ENCODE peak calls at places on chromosomes 12 and 14, in nine cellular contexts. R is HCT116, P is right lobe of liver, S is transverse colon, M is heart left ventricle, L is ovary, W is IMR-90, K is suprapubic skin, O is stomach. J is an unnamed sample.
A peak's percentile ranks its signal among the peaks of the same experiment; 100 is the strongest.

GRCh38 chr14:73674986-73675385 is 30.2 kb downstream of the DNAL1 start:
- DNase-seq in R (no peak), P (no peak), S (no peak), M (no peak), L (no peak), W (no peak), K (no peak), O (no peak), J (no peak)

GRCh38 chr12:45388545-45388944 is 172.7 kb downstream of the ANO6 start:
- DNase-seq in R (peak; percentile 6), P (no peak), S (peak; percentile 15), M (peak; percentile 28), L (no peak), W (peak; percentile 58), K (no peak), O (no peak), J (peak; percentile 51)

GRCh38 chr14:62289471-62289870 is 527.3 kb downstream of the SNAPC1 start:
- DNase-seq in R (no peak), P (no peak), S (no peak), M (no peak), L (no peak), W (peak; percentile 66), K (no peak), O (no peak), J (no peak)

GRCh38 chr12:84955298-84955697 is 42.7 kb upstream of the SLC6A15 start:
- DNase-seq in R (no peak), P (no peak), S (no peak), M (no peak), L (no peak), W (peak; percentile 29), K (no peak), O (no peak), J (no peak)

GRCh38 chr12:6563448-6564050 is 4.5 kb downstream of the NOP2 start:
- DNase-seq in R (no peak), P (no peak), S (peak; percentile 72), M (peak; percentile 47), L (peak; percentile 61), W (peak; percentile 40), K (no peak), O (peak; percentile 65), J (peak; percentile 46)

GRCh38 chr12:39875721-39876120 is 230.2 kb downstream of the SLC2A13 start:
- DNase-seq in R (no peak), P (no peak), S (no peak), M (no peak), L (no peak), W (no peak), K (no peak), O (no peak), J (no peak)

GRCh38 chr12:3458041-3458440 is 33.0 kb upstream of the PRMT8 start:
- DNase-seq in R (peak; percentile 50), P (no peak), S (no peak), M (no peak), L (no peak), W (no peak), K (no peak), O (no peak), J (no peak)

GRCh38 chr14:35050652-35051051 is 4.6 kb downstream of the FAM177A1 start:
- DNase-seq in R (no peak), P (peak; percentile 61), S (no peak), M (peak; percentile 27), L (no peak), W (peak; percentile 72), K (no peak), O (no peak), J (no peak)

GRCh38 chr14:92794547-92794941 is 439 bp downstream of the GOLGA5 start:
- DNase-seq in R (no peak), P (no peak), S (peak; percentile 16), M (no peak), L (no peak), W (peak; percentile 18), K (peak; percentile 77), O (no peak), J (no peak)

GRCh38 chr12:14910090-14910915 is 24.6 kb upstream of the MGP start:
- DNase-seq in R (peak; percentile 55), P (no peak), S (no peak), M (no peak), L (no peak), W (peak; percentile 19), K (no peak), O (no peak), J (no peak)

GRCh38 chr12:28209782-28210181 is 19.5 kb downstream of the CCDC91 start:
- DNase-seq in R (no peak), P (no peak), S (no peak), M (no peak), L (no peak), W (no peak), K (no peak), O (no peak), J (no peak)

GRCh38 chr12:34215893-34216285 is 193.6 kb downstream of the ALG10 start:
- DNase-seq in R (no peak), P (no peak), S (no peak), M (no peak), L (no peak), W (no peak), K (no peak), O (no peak), J (no peak)

GRCh38 chr12:64560395-64561301 is 49.6 kb upstream of the RASSF3 start:
- DNase-seq in R (peak; percentile 8), P (no peak), S (no peak), M (no peak), L (no peak), W (peak; percentile 100), K (no peak), O (no peak), J (peak; percentile 62)

GRCh38 chr14:59262717-59263469 is 74.4 kb downstream of the DAAM1 start:
- DNase-seq in R (no peak), P (peak; percentile 77), S (peak; percentile 61), M (no peak), L (no peak), W (no peak), K (no peak), O (no peak), J (no peak)

GRCh38 chr12:111589601-111590000 is 9.5 kb downstream of the ATXN2 start:
- DNase-seq in R (no peak), P (peak; percentile 17), S (no peak), M (no peak), L (peak; percentile 18), W (no peak), K (no peak), O (no peak), J (no peak)

GRCh38 chr12:130127527-130127908 is 34.7 kb upstream of the FZD10 start:
- DNase-seq in R (no peak), P (no peak), S (no peak), M (peak; percentile 36), L (peak; percentile 58), W (no peak), K (no peak), O (no peak), J (peak; percentile 57)

GRCh38 chr14:100569734-100570251 is 17.4 kb downstream of the BEGAIN start:
- DNase-seq in R (no peak), P (no peak), S (no peak), M (no peak), L (no peak), W (no peak), K (no peak), O (no peak), J (no peak)

GRCh38 chr12:50219544-50219943 is 52.4 kb upstream of the CERS5 start:
- DNase-seq in R (no peak), P (no peak), S (no peak), M (no peak), L (no peak), W (no peak), K (no peak), O (no peak), J (no peak)
- H3K4me3 ChIP-seq in R (no peak overlapping the region), P (no peak overlapping the region), S (no peak overlapping the region), M (peak overlapping the region; percentile 45), L (peak overlapping the region; percentile 43), W (peak overlapping the region; percentile 75), K (peak overlapping the region; percentile 54), O (peak overlapping the region; percentile 40), J (peak overlapping the region; percentile 43)

GRCh38 chr12:116354950-116355779 is 77.7 kb upstream of the MED13L start:
- DNase-seq in R (no peak), P (no peak), S (no peak), M (no peak), L (no peak), W (no peak), K (no peak), O (no peak), J (no peak)
- TF ChIP-seq POLR2A in R (no peak), P (no peak), S (no peak), M (no peak), L (no peak), W (no peak), K (no peak), O (no peak), J (no peak)

GRCh38 chr12:118193477-118193876 is 57.6 kb downstream of the PEBP1 start:
- DNase-seq in R (no peak), P (no peak), S (no peak), M (no peak), L (no peak), W (no peak), K (no peak), O (no peak), J (no peak)

GRCh38 chr12:118188690-118189371 is 52.9 kb downstream of the PEBP1 start:
- DNase-seq in R (no peak), P (no peak), S (no peak), M (peak; percentile 44), L (peak; percentile 81), W (peak; percentile 60), K (no peak), O (no peak), J (peak; percentile 59)

GRCh38 chr12:118187746-118188390 is 51.9 kb downstream of the PEBP1 start:
- DNase-seq in R (no peak), P (no peak), S (no peak), M (no peak), L (no peak), W (no peak), K (no peak), O (no peak), J (no peak)

GRCh38 chr12:118189761-118190181 is 53.8 kb downstream of the PEBP1 start:
- DNase-seq in R (no peak), P (no peak), S (no peak), M (no peak), L (peak; percentile 54), W (peak; percentile 82), K (no peak), O (no peak), J (peak; percentile 23)

GRCh38 chr12:118190266-118190665 is 54.3 kb downstream of the PEBP1 start:
- DNase-seq in R (no peak), P (no peak), S (no peak), M (no peak), L (no peak), W (peak; percentile 30), K (no peak), O (no peak), J (no peak)
- H3K4me3 ChIP-seq in R (no peak overlapping the region), P (no peak overlapping the region), S (peak overlapping the region; percentile 13), M (peak overlapping the region; percentile 36), L (peak overlapping the region; percentile 38), W (peak overlapping the region; percentile 56), K (peak overlapping the region; percentile 31), O (peak overlapping the region; percentile 30), J (peak overlapping the region; percentile 33)

DNA sequence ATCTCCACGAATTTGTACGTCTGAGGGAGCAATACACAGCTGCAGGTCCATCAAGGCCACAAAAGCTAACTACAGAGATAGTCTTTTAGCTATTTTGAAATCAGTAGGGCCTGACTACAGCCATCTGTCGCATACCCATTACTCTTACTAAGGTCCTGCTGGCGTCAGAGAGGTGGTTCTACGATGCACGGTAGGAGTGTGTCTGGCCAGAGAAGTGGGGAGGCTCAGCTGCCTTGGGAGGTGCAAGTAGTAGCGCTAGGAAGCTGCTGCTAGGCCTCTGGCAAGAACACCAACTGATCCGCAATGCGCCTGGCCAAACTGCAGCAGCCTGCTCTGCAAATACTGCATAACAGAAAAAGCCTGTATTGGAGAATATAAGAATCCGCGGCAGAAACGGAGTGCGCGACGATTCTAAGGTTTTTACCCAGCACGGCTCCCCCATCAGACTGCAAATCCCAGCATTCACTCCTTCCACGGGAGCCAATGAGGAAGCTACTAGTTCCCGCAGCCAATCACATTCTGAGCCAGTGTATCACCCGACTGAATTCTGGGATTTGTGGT is 743 bp upstream of the CAND1 start:
- DNase-seq in R (peak; percentile 98), P (peak; percentile 93), S (peak; percentile 88), M (peak; percentile 92), L (peak; percentile 84), W (peak; percentile 99), K (peak; percentile 95), O (peak; percentile 87), J (peak; percentile 86)
- TF ChIP-seq POLR2A in R (peak; percentile 75), P (peak; percentile 58), S (no peak), M (no peak), L (no peak), W (no peak), K (no peak), O (no peak), J (peak; percentile 22)